ENCODE peak calls at places on chromosomes 16 and 17, in six cellular contexts. Z, U, I, Y, M and O are unnamed samples.

GRCh38 chr16:66256919-66257318 is 109.6 kb upstream of the CDH5 start:
- DNase-seq in U (no peak), Z (no peak), Y (no peak), M (no peak), I (no peak), O (no peak)

GRCh38 chr17:44820631-44821196 is 9.4 kb downstream of the GJC1 start:
- DNase-seq in Z (peak), Y (no peak), M (no peak), U (peak), I (no peak), O (no peak)

GRCh38 chr16:86910821-86911220 is 332.5 kb downstream of the FOXL1 start:
- DNase-seq in M (no peak), Y (no peak), Z (no peak), U (no peak), I (no peak), O (no peak)

GRCh38 chr16:83727751-83728352 is 79.9 kb upstream of the HSBP1 start:
- DNase-seq in M (no peak), Y (no peak), U (no peak), I (no peak), Z (no peak), O (no peak)

GRCh38 chr17:41211845-41212466 is 14.5 kb upstream of the KRTAP9-2 start:
- DNase-seq in U (peak), I (no peak), Y (no peak), M (no peak), Z (peak), O (no peak)

GRCh38 chr17:8016632-8017424 is 14.4 kb downstream of the GUCY2D start:
- DNase-seq in M (peak), U (peak), Y (peak), Z (no peak), I (peak), O (peak)

GRCh38 chr17:69501591-69502468 is 87.3 kb downstream of the MAP2K6 start:
- DNase-seq in Z (peak), I (no peak), M (peak), U (peak), Y (peak), O (no peak)

GRCh38 chr16:48503779-48504178 is 106.2 kb downstream of the N4BP1 start:
- DNase-seq in Z (peak), Y (peak), I (no peak), U (no peak), M (peak), O (no peak)

GRCh38 chr16:71473891-71474290 is 11.8 kb upstream of the ZNF23 start:
- DNase-seq in U (no peak), Z (no peak), M (no peak), Y (no peak), I (no peak), O (no peak)

GRCh38 chr17:37826497-37827115 is 81.7 kb upstream of the HNF1B start:
- DNase-seq in U (no peak), M (no peak), Z (no peak), I (no peak), Y (no peak), O (no peak)

GRCh38 chr17:77210331-77210730 is 69.6 kb downstream of the SEC14L1 start:
- DNase-seq in Y (no peak), I (no peak), U (no peak), Z (no peak), M (no peak), O (no peak)

GRCh38 chr17:82900741-82901140 is 60.9 kb upstream of the ZNF750 start:
- DNase-seq in M (no peak), I (no peak), Z (peak), U (no peak), Y (no peak), O (no peak)

GRCh38 chr16:5551909-5552308 is 454.3 kb upstream of the EEF2KMT start:
- DNase-seq in M (no peak), U (no peak), I (no peak), Z (no peak), Y (no peak), O (no peak)

GRCh38 chr17:28347261-28347891 is 10.0 kb downstream of the POLDIP2 start:
- DNase-seq in Z (peak), Y (peak), U (no peak), I (no peak), M (peak), O (no peak)

GRCh38 chr17:2952174-2952845 is 111.1 kb downstream of the OR1D5 start:
- DNase-seq in Z (no peak), M (no peak), I (no peak), Y (no peak), U (no peak), O (no peak)

GRCh38 chr17:83061586-83061985 is 17.8 kb upstream of the METRNL start:
- DNase-seq in M (no peak), I (peak), Y (no peak), Z (no peak), U (no peak), O (no peak)

GRCh38 chr17:5422505-5422904 is 2.5 kb downstream of the RPAIN start:
- DNase-seq in I (no peak), M (no peak), Z (peak), U (peak), Y (no peak), O (no peak)

GRCh38 chr17:5419356-5419958 is at the start of gene NUP88:
- DNase-seq in Z (peak), M (peak), U (peak), Y (peak), I (peak), O (peak)

GRCh38 chr17:5416886-5417285 is 2.6 kb downstream of the NUP88 start:
- DNase-seq in U (no peak), I (no peak), M (no peak), Z (no peak), Y (no peak), O (peak)

GRCh38 chr17:5418858-5419355 is 555 bp downstream of the NUP88 start:
- DNase-seq in I (no peak), M (peak), Y (peak), Z (peak), U (no peak), O (peak)

GRCh38 chr17:5419959-5420653 is at the start of gene RPAIN:
- DNase-seq in I (peak), Z (peak), Y (peak), U (peak), M (peak), O (peak)
- TF ChIP-seq POLR2A in I (peak), Z (no peak), Y (peak), U (peak), M (no peak), O (peak)

GRCh38 chr16:30761928-30762902 is at the start of the genes CFAP119 and RNF40:
- DNase-seq in U (peak), I (peak), Z (peak), M (peak), Y (peak), O (peak)
- TF ChIP-seq POLR2A in U (peak), I (peak), Z (peak), M (no peak), Y (peak), O (peak)

DNA sequence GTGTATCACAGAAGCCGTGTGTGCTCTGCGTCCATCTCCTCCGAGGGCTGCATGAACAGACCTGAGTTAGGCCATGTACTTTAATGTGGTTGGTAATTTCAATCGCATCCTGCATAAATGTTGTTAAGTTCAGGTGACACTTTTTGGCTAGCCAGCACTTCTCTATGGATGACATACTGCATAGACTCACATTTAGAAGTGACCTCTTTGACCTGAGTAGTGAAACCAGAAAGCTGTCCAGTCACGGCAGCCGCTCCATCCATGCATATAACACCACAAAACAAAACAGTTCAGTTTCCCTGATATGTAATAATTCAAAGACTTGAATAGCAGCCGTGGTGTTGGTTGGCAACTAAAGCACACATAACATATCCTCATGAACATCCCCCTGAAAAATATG is 94.1 kb downstream of the CYTH1 start:
- DNase-seq in U (no peak), M (no peak), I (no peak), Y (no peak), Z (no peak), O (no peak)
- TF ChIP-seq POLR2A in U (no peak), M (no peak), I (no peak), Y (no peak), Z (no peak), O (no peak)

GRCh38 chr16:89727406-89728120 is 6.2 kb downstream of the ZNF276 start:
- DNase-seq in I (no peak), M (no peak), Y (no peak), U (no peak), Z (no peak), O (no peak)
- TF ChIP-seq POLR2A in I (no peak), M (no peak), Y (no peak), U (no peak), Z (no peak), O (no peak)

GRCh38 chr17:75666959-75667790 is at the start of the genes RECQL5 and SAP30BP:
- DNase-seq in Y (peak), U (peak), I (peak), M (peak), Z (peak), O (peak)
- TF ChIP-seq POLR2A in Y (peak), U (peak), I (peak), M (no peak), Z (peak), O (peak)

GRCh38 chr16:3259097-3259496 is 2.7 kb upstream of the MEFV start:
- DNase-seq in Z (no peak), M (peak), Y (peak), U (no peak), I (no peak), O (no peak)

GRCh38 chr16:3262517-3262916 is 6.1 kb upstream of the MEFV start:
- DNase-seq in Y (no peak), U (no peak), Z (no peak), I (no peak), M (no peak), O (peak)

GRCh38 chr16:3256146-3256875 is at the start of gene MEFV:
- DNase-seq in Y (peak), U (no peak), Z (peak), M (no peak), I (no peak), O (no peak)

GRCh38 chr16:3256876-3257465 is 538 bp upstream of the MEFV start:
- DNase-seq in M (no peak), Z (peak), U (no peak), I (no peak), Y (no peak), O (no peak)

DNA sequence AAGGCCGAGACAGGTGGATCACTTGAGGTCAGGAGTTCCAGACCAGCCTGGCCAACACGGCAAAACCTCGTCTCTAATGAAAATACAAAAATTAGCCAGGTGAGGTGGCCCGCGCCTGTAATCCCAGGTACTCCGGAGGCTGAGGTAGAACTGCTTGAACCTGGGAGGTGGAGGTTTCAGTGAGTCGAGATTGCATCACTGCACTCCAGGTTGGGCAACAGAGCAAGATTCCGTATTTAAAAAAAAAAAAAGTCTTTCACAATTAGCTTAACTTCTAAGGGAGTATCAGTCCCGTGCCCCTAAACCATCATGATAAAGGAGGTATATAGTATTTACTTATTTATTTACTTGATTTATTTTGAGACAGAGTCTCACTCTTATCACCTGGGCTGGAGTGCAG is 3.4 kb upstream of the MEFV start:
- DNase-seq in I (no peak), Y (no peak), M (no peak), Z (no peak), U (no peak), O (no peak)
- TF ChIP-seq POLR2A in I (no peak), Y (no peak), M (no peak), Z (no peak), U (no peak), O (no peak)

GRCh38 chr17:31078290-31078689 is 16.5 kb upstream of the NF1 start:
- DNase-seq in I (no peak), Z (peak), U (no peak), M (no peak), Y (no peak), O (no peak)
- TF ChIP-seq POLR2A in I (no peak), Z (no peak), U (no peak), M (no peak), Y (no peak), O (no peak)

GRCh38 chr17:78670850-78671291 is 93.7 kb upstream of the DNAH17 start:
- DNase-seq in U (no peak), Y (no peak), I (no peak), M (no peak), Z (no peak), O (no peak)

GRCh38 chr17:78669975-78670518 is 92.9 kb upstream of the DNAH17 start:
- DNase-seq in I (no peak), M (no peak), Z (no peak), U (no peak), Y (no peak), O (no peak)

GRCh38 chr17:78672880-78673371 is 95.7 kb upstream of the DNAH17 start:
- DNase-seq in M (no peak), Z (no peak), Y (no peak), U (no peak), I (no peak), O (no peak)

GRCh38 chr17:78673395-78673794 is 96.2 kb upstream of the DNAH17 start:
- DNase-seq in Z (no peak), I (no peak), M (no peak), U (no peak), Y (no peak), O (no peak)

DNA sequence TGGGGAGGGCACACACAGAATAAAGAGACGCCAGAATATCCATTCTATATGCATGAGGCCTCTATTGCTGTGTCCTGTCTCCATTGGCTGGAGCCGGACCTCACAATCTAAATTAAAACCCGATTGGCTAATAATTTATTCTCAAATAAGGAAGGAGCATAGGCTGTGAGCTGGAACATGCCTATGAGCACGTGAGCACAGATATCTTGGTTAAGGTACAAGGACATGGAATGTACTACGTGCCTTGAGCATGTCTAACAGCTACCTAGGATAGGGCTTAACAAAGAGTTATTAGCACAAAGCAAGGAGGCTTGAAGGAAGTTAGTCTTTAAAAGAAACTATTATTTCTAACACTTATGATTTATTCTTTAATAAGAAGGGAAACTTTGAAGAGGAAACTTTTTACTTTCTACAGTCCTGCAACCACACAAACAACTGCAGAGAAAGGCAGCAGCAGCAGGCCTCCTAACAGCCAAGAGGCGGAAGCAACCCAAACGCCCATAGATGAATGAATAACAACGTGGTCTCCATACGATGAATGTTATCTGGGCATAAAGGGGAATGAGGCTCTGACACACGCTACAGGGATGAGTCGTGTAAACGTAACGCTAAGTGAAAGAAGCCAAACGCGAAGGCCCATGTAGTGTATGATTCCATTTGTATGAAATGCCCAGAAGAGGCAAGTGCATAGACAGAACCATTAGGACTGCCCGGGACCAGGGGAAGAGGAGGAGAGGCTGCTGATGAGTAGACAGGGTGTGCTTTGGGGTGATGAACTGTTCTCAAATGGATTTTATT is 94.6 kb upstream of the DNAH17 start:
- DNase-seq in Y (no peak), Z (peak), I (no peak), M (no peak), U (no peak), O (no peak)
- TF ChIP-seq POLR2A in Y (no peak), Z (no peak), I (no peak), M (no peak), U (no peak), O (no peak)

GRCh38 chr17:66652840-66653507 is 181.9 kb upstream of the CACNG5 start:
- DNase-seq in Z (peak), M (no peak), I (no peak), Y (no peak), U (no peak), O (no peak)

GRCh38 chr17:66650490-66650877 is 184.4 kb upstream of the CACNG5 start:
- DNase-seq in Y (no peak), I (no peak), Z (no peak), U (no peak), M (no peak), O (no peak)

GRCh38 chr17:66647391-66647983 is 187.4 kb upstream of the CACNG5 start:
- DNase-seq in I (no peak), Z (no peak), U (no peak), M (no peak), Y (peak), O (no peak)

GRCh38 chr17:66654341-66654740 is 180.6 kb upstream of the CACNG5 start:
- DNase-seq in M (peak), U (no peak), I (no peak), Y (peak), Z (peak), O (no peak)

DNA sequence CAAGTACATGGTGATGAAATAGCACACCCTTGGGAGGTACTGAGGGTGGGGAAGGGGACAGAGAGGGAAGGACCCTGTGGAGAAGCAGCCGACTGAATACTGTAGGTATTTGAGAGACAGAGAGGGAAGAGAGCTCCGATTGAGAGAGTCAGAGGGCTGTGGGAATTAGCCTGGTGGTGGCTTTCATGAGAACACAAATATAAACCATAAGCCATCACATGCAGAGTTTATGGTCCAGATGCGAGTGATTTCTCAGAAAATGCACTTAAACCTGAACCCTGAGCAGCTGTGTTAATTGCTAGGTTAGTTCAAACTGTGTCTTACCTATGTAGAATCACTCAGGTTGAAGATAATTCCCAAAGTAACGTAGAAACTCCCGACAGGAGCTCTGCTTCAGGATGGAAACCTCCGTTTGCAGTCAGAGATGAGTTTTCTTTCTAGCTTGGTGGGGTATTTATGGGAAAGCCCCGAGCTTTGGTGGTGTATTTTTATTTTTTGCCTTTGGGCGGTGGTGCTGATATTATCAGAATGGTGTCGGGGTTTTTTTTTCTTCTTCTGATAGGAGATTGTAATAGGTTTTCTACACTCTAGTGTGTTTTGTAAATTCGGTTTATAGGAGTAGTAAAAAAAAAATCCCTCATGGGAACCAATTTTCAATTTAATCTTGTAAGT is 185.0 kb upstream of the CACNG5 start:
- DNase-seq in M (no peak), Z (no peak), U (no peak), Y (no peak), I (no peak), O (no peak)
- TF ChIP-seq POLR2A in M (no peak), Z (no peak), U (no peak), Y (no peak), I (no peak), O (no peak)

GRCh38 chr16:30896203-30896889 is at the start of gene CTF1:
- DNase-seq in U (no peak), I (peak), Y (peak), M (peak), Z (peak), O (no peak)
- TF ChIP-seq POLR2A in U (no peak), I (no peak), Y (no peak), M (no peak), Z (peak), O (no peak)